ENCODE peak calls at places on chromosomes 5 and 9, in ten cellular contexts. N, A, X, G, L, E, K, B, Y and T are unnamed samples.

GRCh38 chr9:129141066-129142041 is 30.1 kb downstream of the PTPA start:
- DNase-seq in E (peak; percentile 96), L (no peak), N (peak; percentile 96), K (peak; percentile 31), G (peak; percentile 69), B (no peak), X (no peak), A (peak; percentile 91), Y (peak; percentile 91), T (peak; percentile 96)

GRCh38 chr5:176663566-176663965 is 16.3 kb downstream of the TSPAN17 start:
- DNase-seq in L (no peak), E (no peak), A (no peak), X (no peak), K (no peak), N (no peak), G (no peak), B (no peak), Y (no peak), T (no peak)

GRCh38 chr9:83715221-83715620 is 7.5 kb upstream of the UBQLN1 start:
- DNase-seq in K (no peak), A (no peak), N (no peak), Y (no peak), B (no peak), X (no peak), E (no peak), L (no peak), G (no peak), T (no peak)

GRCh38 chr5:16508730-16509531 is 43.3 kb upstream of the ZNF622 start:
- DNase-seq in A (no peak), K (peak; percentile 12), X (no peak), E (no peak), Y (peak; percentile 71), N (peak; percentile 59), B (peak; percentile 76), L (no peak), G (peak; percentile 75), T (peak; percentile 4)

GRCh38 chr9:17057729-17058128 is 77.1 kb upstream of the CNTLN start:
- DNase-seq in E (no peak), G (no peak), X (no peak), Y (no peak), A (no peak), K (no peak), L (peak; percentile 33), N (no peak), B (no peak), T (no peak)

GRCh38 chr5:34718516-34718915 is 62.4 kb downstream of the RAI14 start:
- DNase-seq in B (no peak), E (peak; percentile 45), K (no peak), N (no peak), G (no peak), L (no peak), X (no peak), Y (no peak), A (no peak), T (no peak)

GRCh38 chr9:113375057-113376023 is 1.4 kb downstream of the HDHD3 start:
- DNase-seq in X (no peak), L (no peak), G (no peak), B (no peak), Y (no peak), A (peak; percentile 12), K (peak; percentile 22), E (no peak), N (peak; percentile 19), T (no peak)

GRCh38 chr5:93221-93980 is 1.4 kb downstream of the PLEKHG4B start:
- DNase-seq in B (no peak), G (no peak), A (no peak), X (no peak), Y (peak; percentile 53), N (no peak), K (no peak), E (no peak), L (no peak), T (no peak)

GRCh38 chr5:72562717-72563116 is 55.5 kb upstream of the ZNF366 start:
- DNase-seq in L (no peak), N (no peak), X (no peak), K (no peak), B (no peak), A (no peak), E (no peak), Y (no peak), G (no peak), T (no peak)

GRCh38 chr9:34485822-34486221 is 27.2 kb downstream of the DNAI1 start:
- DNase-seq in Y (no peak), E (no peak), B (no peak), N (no peak), A (no peak), G (no peak), K (no peak), L (no peak), X (no peak), T (no peak)

GRCh38 chr5:144390133-144390532 is 219.5 kb downstream of the KCTD16 start:
- DNase-seq in L (peak; percentile 3), G (peak; percentile 10), N (peak; percentile 18), Y (no peak), X (no peak), B (no peak), E (peak; percentile 2), A (no peak), K (peak; percentile 9), T (no peak)

GRCh38 chr5:171418982-171419662 is at the start of gene FGF18:
- DNase-seq in K (peak; percentile 79), X (peak; percentile 31), L (peak; percentile 56), A (peak; percentile 55), B (peak; percentile 59), N (peak; percentile 51), G (no peak), Y (peak; percentile 74), E (peak; percentile 70), T (peak; percentile 56)
- TF ChIP-seq CTCF in K (peak; percentile 37), X (peak; percentile 6), L (no peak), A (no peak), B (peak; percentile 26), N (no peak), G (no peak), Y (no peak), E (no peak), T (no peak)

GRCh38 chr5:7628820-7629219 is 222.1 kb downstream of the CFAP90 start:
- DNase-seq in Y (no peak), N (no peak), L (no peak), K (no peak), A (no peak), X (no peak), B (no peak), E (no peak), G (no peak), T (no peak)

GRCh38 chr5:7629559-7629958 is 221.4 kb downstream of the CFAP90 start:
- DNase-seq in L (no peak), G (no peak), B (no peak), K (no peak), E (no peak), N (no peak), A (no peak), Y (no peak), X (no peak), T (no peak)

GRCh38 chr5:7622498-7622897 is 226.6 kb downstream of the ADCY2 start:
- DNase-seq in G (no peak), A (no peak), E (no peak), Y (no peak), L (no peak), N (no peak), B (no peak), X (no peak), K (no peak), T (no peak)

GRCh38 chr5:7628248-7628647 is 222.7 kb downstream of the CFAP90 start:
- DNase-seq in K (no peak), X (no peak), L (no peak), Y (no peak), N (no peak), B (no peak), E (no peak), A (no peak), G (no peak), T (no peak)
- H3K4me3 ChIP-seq in K (no peak overlapping the region), X (no peak overlapping the region), L (no peak overlapping the region), Y (no peak overlapping the region), N (no peak overlapping the region), B (no peak overlapping the region), E (no peak overlapping the region), A (no peak overlapping the region), G (no peak overlapping the region), T (no peak overlapping the region)

GRCh38 chr5:116494784-116495480 is 79.7 kb downstream of the SEMA6A start:
- DNase-seq in Y (no peak), E (no peak), G (peak; percentile 77), B (no peak), L (peak; percentile 22), A (no peak), K (no peak), X (no peak), N (no peak), T (no peak)

GRCh38 chr5:116498478-116498877 is 76.1 kb downstream of the SEMA6A start:
- DNase-seq in E (no peak), Y (no peak), L (no peak), G (no peak), A (no peak), N (no peak), K (no peak), X (no peak), B (no peak), T (no peak)

GRCh38 chr5:116502097-116502496 is 72.5 kb downstream of the SEMA6A start:
- DNase-seq in L (no peak), Y (no peak), N (no peak), E (no peak), B (no peak), X (no peak), A (no peak), K (no peak), G (no peak), T (no peak)

GRCh38 chr5:116495786-116496185 is 78.8 kb downstream of the SEMA6A start:
- DNase-seq in K (no peak), N (no peak), A (no peak), X (no peak), L (no peak), E (no peak), B (no peak), Y (no peak), G (no peak), T (no peak)

DNA sequence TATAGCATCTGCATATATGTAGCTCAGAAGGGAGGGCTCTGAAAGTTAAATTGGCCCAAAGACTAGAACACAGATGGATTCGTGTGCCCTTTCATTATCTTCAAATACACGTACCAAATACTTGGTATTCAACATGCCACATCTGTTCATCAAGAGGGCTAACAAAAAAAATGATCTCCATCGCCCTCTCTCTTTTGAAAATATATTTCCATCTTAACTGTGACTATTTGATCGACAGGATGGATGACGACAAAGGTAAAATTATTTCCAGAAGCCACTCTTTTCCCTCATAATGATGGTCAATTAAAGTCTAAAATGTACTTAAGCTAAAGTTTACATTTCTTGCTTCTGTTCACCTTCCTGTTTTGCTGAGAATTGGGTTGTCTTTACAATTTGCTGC is 77.0 kb downstream of the SEMA6A start:
- DNase-seq in Y (no peak), A (no peak), E (no peak), N (no peak), L (no peak), K (no peak), B (no peak), G (no peak), X (no peak), T (no peak)
- TF ChIP-seq CTCF in Y (no peak), A (no peak), E (peak; percentile 4), N (no peak), L (no peak), K (no peak), B (no peak), G (no peak), X (no peak), T (no peak)

DNA sequence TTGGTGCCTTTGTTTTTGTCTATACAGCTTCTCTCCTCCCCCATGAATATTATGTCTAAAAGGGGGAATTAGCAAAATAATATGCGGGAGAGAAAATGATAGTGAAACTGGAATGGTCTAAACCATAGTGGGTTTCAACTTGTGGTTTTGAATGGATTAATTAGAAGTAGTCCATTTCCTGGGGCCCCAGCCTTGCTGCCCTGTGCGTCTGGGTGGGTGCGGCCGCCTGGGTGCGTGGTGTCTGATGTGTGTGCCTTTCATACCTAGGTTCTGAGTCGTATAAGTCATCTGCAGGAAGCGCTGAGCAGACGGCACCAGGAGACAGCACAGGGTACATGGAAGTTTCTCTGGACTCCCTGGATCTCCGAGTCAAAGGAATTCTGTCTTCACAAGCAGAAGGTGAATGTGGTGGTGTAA is 120.0 kb upstream of the CACNA1B start:
- DNase-seq in Y (no peak), L (no peak), K (peak; percentile 26), B (no peak), G (peak; percentile 76), N (peak; percentile 74), X (peak; percentile 28), E (peak; percentile 76), A (peak; percentile 56), T (peak; percentile 83)
- H3K4me3 ChIP-seq in Y (no peak overlapping the region), L (no peak overlapping the region), K (no peak overlapping the region), B (no peak overlapping the region), G (no peak overlapping the region), N (no peak overlapping the region), X (no peak overlapping the region), E (no peak overlapping the region), A (no peak overlapping the region), T (no peak overlapping the region)